ENCODE peak calls at places on chromosome 12, in six cellular contexts. I is HT1080; V is RPMI7951; F is A172; T is WTC11; L is stimulated activated CD4-positive, alpha-beta T cell treated with anti-CD3 and anti-CD28 coated beads, Interleukin-2, amount 100 ng/mL, for 24 hours. W is an unnamed sample.

GRCh38 chr12:18799561-18799960 is 61.6 kb downstream of the CAPZA3 start:
- DNase-seq in I (no peak), V (peak), F (peak), T (no peak), L (no peak), W (no peak)

GRCh38 chr12:18492372-18493025 is 231.2 kb downstream of the PIK3C2G start:
- DNase-seq in I (no peak), V (no peak), F (no peak), T (no peak), L (no peak), W (no peak)

GRCh38 chr12:96104566-96104965 is 69.2 kb upstream of the LTA4H start:
- DNase-seq in I (no peak), V (no peak), F (no peak), T (no peak), L (no peak), W (no peak)

GRCh38 chr12:123267991-123268843 is 3.4 kb downstream of the CDK2AP1 start:
- DNase-seq in I (no peak), V (peak), F (no peak), T (no peak), L (no peak), W (no peak)

GRCh38 chr12:124721501-124722154 is 142.0 kb downstream of the SCARB1 start:
- DNase-seq in I (no peak), V (peak), F (no peak), T (no peak), L (no peak), W (no peak)

GRCh38 chr12:111257435-111257902 is 111.4 kb downstream of the PHETA1 start:
- DNase-seq in I (no peak), V (no peak), F (no peak), T (no peak), L (no peak), W (no peak)

GRCh38 chr12:5535531-5535930 is 103.6 kb downstream of the NTF3 start:
- DNase-seq in I (no peak), V (no peak), F (no peak), T (no peak), L (no peak), W (no peak)

GRCh38 chr12:93476555-93476954 is 9.2 kb downstream of the MRPL42 start:
- DNase-seq in I (no peak), V (no peak), F (no peak), T (no peak), L (no peak), W (no peak)

GRCh38 chr12:89775336-89776005 is 66.8 kb upstream of the ATP2B1 start:
- DNase-seq in I (no peak), V (peak), F (peak), T (no peak), L (no peak), W (no peak)

GRCh38 chr12:29702222-29702621 is 81.5 kb downstream of the TMTC1 start:
- DNase-seq in I (no peak), V (no peak), F (no peak), T (no peak), L (no peak), W (no peak)

GRCh38 chr12:49012739-49013138 is 5.8 kb downstream of the PRKAG1 start:
- DNase-seq in I (no peak), V (no peak), F (no peak), T (no peak), L (no peak), W (no peak)

GRCh38 chr12:112686373-112686772 is 105.2 kb upstream of the RPH3A start:
- DNase-seq in I (peak), V (peak), F (peak), T (no peak), L (no peak), W (no peak)

GRCh38 chr12:116712458-116713303 is 25.2 kb downstream of the SPRING1 start:
- DNase-seq in I (no peak), V (no peak), F (no peak), T (no peak), L (no peak), W (no peak)

GRCh38 chr12:70033310-70033709 is 208.3 kb downstream of the MYRFL start:
- DNase-seq in I (no peak), V (no peak), F (no peak), T (no peak), L (no peak), W (no peak)

W was measured in stimulated activated naive CD4-positive, alpha-beta T cell treated with Interleukin-2 at 50 U/mL for 16 hours.